ENCODE peak calls at places on chromosomes 3 and 15, in seven cellular contexts. Z is HFF-Myc; O is brain microvascular endothelial cell; H is H1; N is nephron progenitor cell; D is CD8-positive, alpha-beta T cell; C is Peyer's patch. P is an unnamed sample.

GRCh38 chr3:100467133-100467532 is 25.3 kb upstream of the TMEM45A start:
- DNase-seq in Z (no peak), O (no peak), H (no peak), N (no peak), D (no peak), C (no peak), P (no peak)

GRCh38 chr3:13704174-13704573 is 155.2 kb downstream of the FBLN2 start:
- DNase-seq in Z (no peak), O (no peak), H (no peak), N (no peak), D (no peak), C (no peak), P (no peak)

GRCh38 chr3:191066669-191067068 is 132.4 kb upstream of the OSTN start:
- DNase-seq in Z (no peak), O (no peak), H (no peak), N (no peak), D (no peak), C (no peak), P (peak)

GRCh38 chr3:51681453-51681852 is 10.4 kb downstream of the TEX264 start:
- DNase-seq in Z (no peak), O (no peak), H (no peak), N (no peak), D (peak), C (peak), P (no peak)

GRCh38 chr3:38805765-38806386 is 10.1 kb downstream of the SCN10A start:
- DNase-seq in Z (peak), O (peak), H (peak), N (peak), D (no peak), C (no peak), P (peak)

GRCh38 chr3:187568171-187568570 is 102.0 kb downstream of the SST start:
- DNase-seq in Z (no peak), O (no peak), H (no peak), N (no peak), D (no peak), C (no peak), P (no peak)

GRCh38 chr15:85411992-85412538 is 31.7 kb downstream of the AKAP13 start:
- DNase-seq in Z (no peak), O (no peak), H (no peak), N (no peak), D (no peak), C (no peak), P (no peak)

GRCh38 chr3:156605686-156606605 is 51.0 kb upstream of the SSR3 start:
- DNase-seq in Z (no peak), O (peak), H (peak), N (peak), D (no peak), C (no peak), P (peak)

GRCh38 chr3:61862614-61863289 is 301.4 kb downstream of the PTPRG start:
- DNase-seq in Z (no peak), O (no peak), H (no peak), N (no peak), D (no peak), C (no peak), P (no peak)

GRCh38 chr3:180947761-180948390 is 35.4 kb downstream of the FXR1 start:
- DNase-seq in Z (no peak), O (no peak), H (no peak), N (no peak), D (no peak), C (no peak), P (no peak)

GRCh38 chr15:66768984-66769383 is 66.9 kb downstream of the SMAD6 start:
- DNase-seq in Z (no peak), O (no peak), H (no peak), N (no peak), D (no peak), C (no peak), P (no peak)

GRCh38 chr3:150787741-150788370 is 24.9 kb upstream of the SIAH2 start:
- DNase-seq in Z (peak), O (peak), H (peak), N (peak), D (peak), C (peak), P (peak)

GRCh38 chr3:125116311-125117069 is 60.7 kb upstream of the HEG1 start:
- DNase-seq in Z (peak), O (no peak), H (no peak), N (no peak), D (no peak), C (no peak), P (no peak)

GRCh38 chr3:140896997-140897396 is 44.6 kb upstream of the SLC25A36 start:
- DNase-seq in Z (no peak), O (no peak), H (no peak), N (no peak), D (no peak), C (no peak), P (no peak)

GRCh38 chr15:84905016-84905916 is 20.8 kb downstream of the SLC28A1 start:
- DNase-seq in Z (no peak), O (no peak), H (peak), N (no peak), D (no peak), C (no peak), P (no peak)

GRCh38 chr15:64246364-64247189 is 83.8 kb upstream of the PPIB start:
- DNase-seq in Z (peak), O (peak), H (no peak), N (no peak), D (no peak), C (no peak), P (peak)

GRCh38 chr15:88647362-88648105 is 8.7 kb downstream of the ISG20 start:
- DNase-seq in Z (no peak), O (no peak), H (peak), N (no peak), D (no peak), C (peak), P (no peak)

GRCh38 chr3:173275740-173276139 is 121.8 kb upstream of the NLGN1 start:
- DNase-seq in Z (no peak), O (no peak), H (no peak), N (no peak), D (no peak), C (no peak), P (no peak)

GRCh38 chr3:7800006-7800780 is 701.4 kb upstream of the LMCD1 start:
- DNase-seq in Z (no peak), O (no peak), H (no peak), N (no peak), D (no peak), C (no peak), P (no peak)

GRCh38 chr3:44883999-44884431 is 9.6 kb downstream of the TGM4 start:
- DNase-seq in Z (peak), O (peak), H (no peak), N (no peak), D (no peak), C (no peak), P (peak)

GRCh38 chr3:127791221-127791913 is 30.9 kb downstream of the MGLL start:
- DNase-seq in Z (peak), O (peak), H (no peak), N (peak), D (no peak), C (no peak), P (peak)

GRCh38 chr15:65722191-65722590 is 69.9 kb downstream of the DENND4A start:
- DNase-seq in Z (no peak), O (no peak), H (no peak), N (no peak), D (no peak), C (no peak), P (no peak)

GRCh38 chr3:186251948-186252619 is 110.0 kb downstream of the DGKG start:
- DNase-seq in Z (no peak), O (no peak), H (no peak), N (no peak), D (no peak), C (no peak), P (no peak)

GRCh38 chr3:188236241-188236640 is 82.3 kb downstream of the LPP start:
- DNase-seq in Z (no peak), O (no peak), H (no peak), N (no peak), D (no peak), C (no peak), P (no peak)

GRCh38 chr3:98902341-98902740 is 846 bp upstream of the DCBLD2 start:
- DNase-seq in Z (no peak), O (no peak), H (no peak), N (no peak), D (no peak), C (no peak), P (no peak)

GRCh38 chr3:178434206-178434805 is 101.9 kb upstream of the KCNMB2 start:
- DNase-seq in Z (no peak), O (no peak), H (no peak), N (no peak), D (no peak), C (no peak), P (no peak)

GRCh38 chr3:11059090-11059798 is 66.7 kb downstream of the SLC6A1 start:
- DNase-seq in Z (peak), O (peak), H (peak), N (peak), D (no peak), C (no peak), P (peak)

GRCh38 chr3:165185707-165186327 is 10.4 kb downstream of the SLITRK3 start:
- DNase-seq in Z (peak), O (peak), H (peak), N (peak), D (no peak), C (no peak), P (peak)

GRCh38 chr3:143203848-143204247 is 84.3 kb downstream of the CHST2 start:
- DNase-seq in Z (no peak), O (peak), H (no peak), N (no peak), D (no peak), C (no peak), P (no peak)

GRCh38 chr3:43290961-43291360 is 4.6 kb downstream of the SNRK start:
- DNase-seq in Z (no peak), O (no peak), H (no peak), N (no peak), D (no peak), C (no peak), P (no peak)
- TF ChIP-seq CTCF in Z (no peak), O (no peak), H (no peak), N (no peak), D (no peak), C (no peak), P (no peak)

DNA sequence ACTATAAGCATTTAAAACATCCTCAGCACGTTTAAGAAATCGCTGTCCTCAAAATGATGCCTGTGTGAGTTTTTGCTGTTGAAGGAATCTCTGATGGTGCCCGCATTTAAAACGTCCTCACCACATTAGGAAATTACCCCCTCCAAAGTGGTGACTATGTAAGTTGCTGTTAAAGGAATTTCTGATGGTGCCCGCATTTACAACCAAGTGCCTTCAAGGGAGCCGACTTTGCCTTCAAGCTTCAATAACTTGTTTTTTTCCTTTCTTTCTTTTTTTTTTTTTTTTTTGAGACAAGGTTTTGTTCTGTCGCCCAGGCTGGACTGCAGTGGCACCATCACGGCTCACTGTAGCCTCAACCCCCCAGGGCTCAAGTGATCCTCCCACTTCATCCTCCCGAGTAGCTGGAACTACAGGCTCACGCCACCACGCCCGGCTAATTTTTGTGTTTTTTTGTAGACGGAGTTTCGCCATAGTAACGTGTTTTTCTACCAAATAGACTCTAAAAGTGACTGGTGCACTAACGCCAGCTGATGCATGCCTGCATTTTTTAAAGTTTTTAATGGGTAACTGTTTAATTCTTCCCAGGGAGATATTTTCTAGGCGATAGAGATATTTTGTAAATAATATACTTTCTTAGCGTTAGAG is 19.0 kb upstream of the TSEN2 start:
- DNase-seq in Z (no peak), O (no peak), H (no peak), N (no peak), D (no peak), C (no peak), P (no peak)
- TF ChIP-seq CTCF in Z (no peak), O (no peak), H (no peak), N (no peak), D (no peak), C (no peak), P (no peak)

GRCh38 chr3:126517986-126518778 is 609 bp upstream of the UROC1 start:
- DNase-seq in Z (no peak), O (no peak), H (no peak), N (no peak), D (no peak), C (no peak), P (no peak)
- TF ChIP-seq CTCF in Z (no peak), O (no peak), H (no peak), N (no peak), D (no peak), C (no peak), P (no peak)

DNA sequence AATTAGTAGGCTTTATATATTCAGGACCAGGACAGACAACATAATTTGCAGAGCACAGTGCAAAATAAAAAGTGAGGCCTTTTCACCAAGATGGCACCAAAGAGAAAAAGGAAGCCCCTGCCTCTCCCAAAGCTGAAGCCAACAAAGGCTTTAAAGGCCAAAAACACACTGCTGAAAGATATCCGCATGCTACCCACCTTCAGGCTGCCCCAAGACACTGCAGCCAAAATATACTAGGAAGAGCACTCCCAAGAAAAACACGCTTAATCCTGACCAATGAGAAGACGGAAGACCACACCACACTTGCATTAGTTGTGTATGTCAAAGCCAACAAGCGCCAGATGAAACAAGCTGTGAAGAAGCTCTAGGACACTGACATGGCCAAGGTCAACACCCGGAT is 38.0 kb downstream of the PIK3CB start:
- DNase-seq in Z (no peak), O (no peak), H (no peak), N (no peak), D (no peak), C (no peak), P (no peak)
- TF ChIP-seq CTCF in Z (no peak), O (no peak), H (peak), N (no peak), D (no peak), C (no peak), P (no peak)